ENCODE peak calls at places on chromosomes 11 and 22, in nine cellular contexts. T is A549, P is cardiac muscle cell, Q is spleen, J is Panc1, S is upper lobe of right lung, E is uterus, H is AG04450, K is heart left ventricle. B is an unnamed sample. For H3K9me3, the result is how much of the 10 kb centered on the place peaks cover.

GRCh38 chr11:11931461-11932055 is 76.9 kb downstream of the DKK3 start:
- DNase-seq in J (no peak), P (peak), Q (no peak), T (peak), S (no peak), K (no peak), H (peak), E (peak), B (no peak)

GRCh38 chr11:112167145-112167544 is at the start of gene TEX12:
- DNase-seq in H (no peak), P (no peak), S (no peak), J (no peak), E (no peak), T (no peak), Q (no peak), K (no peak), B (no peak)

GRCh38 chr11:95138448-95138847 is 48.8 kb downstream of the ENDOD1 start:
- DNase-seq in S (no peak), T (no peak), P (peak), J (no peak), H (no peak), E (no peak), Q (no peak), K (no peak), B (no peak)

GRCh38 chr22:39527481-39527961 is 5.0 kb downstream of the RPS19BP1 start:
- DNase-seq in Q (no peak), P (no peak), H (no peak), K (peak), E (no peak), J (no peak), T (no peak), S (no peak), B (no peak)

GRCh38 chr11:45247433-45247832 is 38.7 kb downstream of the SYT13 start:
- DNase-seq in P (peak), K (no peak), T (no peak), Q (no peak), H (no peak), E (no peak), J (no peak), S (no peak), B (no peak)

GRCh38 chr22:50009765-50010675 is 2.5 kb downstream of the IL17REL start:
- DNase-seq in J (no peak), S (peak), H (no peak), Q (no peak), P (no peak), E (no peak), K (no peak), T (no peak), B (no peak)

GRCh38 chr11:64290352-64290751 is 750 bp upstream of the KCNK4 start:
- DNase-seq in Q (no peak), S (no peak), J (no peak), T (no peak), P (no peak), K (no peak), H (no peak), E (no peak), B (no peak)

GRCh38 chr11:125519865-125520834 is 24.1 kb upstream of the FEZ1 start:
- DNase-seq in J (no peak), S (no peak), E (no peak), H (no peak), Q (no peak), T (no peak), P (no peak), K (no peak), B (no peak)

GRCh38 chr11:19976281-19976941 is 183.9 kb downstream of the DBX1 start:
- DNase-seq in E (no peak), Q (no peak), K (no peak), J (no peak), T (no peak), P (no peak), S (no peak), H (no peak), B (no peak)

GRCh38 chr22:44046485-44047141 is 22.5 kb downstream of the PARVB start:
- DNase-seq in T (no peak), H (no peak), K (peak), Q (no peak), P (no peak), J (no peak), E (no peak), S (no peak), B (no peak)

DNA sequence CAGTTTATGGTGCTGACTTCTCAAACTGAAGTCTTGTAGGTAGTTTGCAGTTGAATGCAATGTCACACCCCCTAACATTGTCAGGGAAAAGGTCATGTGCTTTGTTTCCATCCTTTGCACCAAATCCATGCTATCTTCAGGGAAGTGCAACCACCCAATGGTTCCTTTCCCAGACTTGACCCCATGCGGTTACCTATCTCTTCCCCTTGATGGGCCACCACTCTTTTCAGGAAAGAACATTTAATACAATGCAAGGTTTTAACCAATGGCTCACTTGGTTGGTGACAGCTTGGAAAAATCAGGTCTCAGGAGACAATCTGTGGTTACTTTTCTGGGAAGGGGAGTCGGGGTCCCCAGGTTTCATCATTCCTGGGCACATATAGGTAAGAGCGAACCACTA is 2.1 kb downstream of the ABTB2 start:
- DNase-seq in S (no peak), H (no peak), K (no peak), J (no peak), T (no peak), E (no peak), P (no peak), Q (no peak), B (no peak)
- H3K4me3 ChIP-seq in S (peak), H (peak), K (peak), J (peak), T (peak), E (peak), P (peak), Q (no peak), B (peak)

GRCh38 chr11:130396965-130397364 is 31.4 kb downstream of the ADAMTS8 start:
- DNase-seq in Q (no peak), P (no peak), T (no peak), E (no peak), S (no peak), H (no peak), K (no peak), J (no peak), B (no peak)
- H3K27ac ChIP-seq in Q (no peak), P (no peak), T (no peak), E (no peak), S (no peak), H (no peak), K (no peak), J (no peak), B (no peak)

DNA sequence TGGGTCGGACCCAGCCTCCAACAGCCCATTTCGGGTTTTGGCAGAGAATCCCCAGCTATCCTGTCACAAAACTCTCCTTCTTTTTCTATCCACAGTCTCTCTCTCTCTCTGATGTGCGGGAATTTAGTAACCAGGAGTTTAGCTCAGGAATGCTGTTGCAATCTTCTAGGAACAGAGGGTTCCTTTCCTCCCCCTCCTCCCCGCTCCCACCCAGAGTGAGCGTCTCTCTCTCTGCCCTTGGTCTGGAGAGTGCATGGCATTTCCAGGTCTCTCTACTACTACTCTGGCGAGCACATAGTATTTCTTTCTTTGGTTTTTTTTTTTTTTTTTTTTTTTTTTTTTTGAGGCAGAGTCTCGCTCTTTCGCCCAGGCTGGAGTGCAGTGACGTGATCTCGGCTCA is 17.7 kb downstream of the APIP start:
- DNase-seq in P (no peak), H (no peak), E (no peak), Q (no peak), K (no peak), J (no peak), T (no peak), S (no peak), B (no peak)
- H3K9me3 ChIP-seq in P (under half), H (under half), E (under half), Q (half or more), K (under half), J (under half), T (under half), S (under half), B (under half)

GRCh38 chr11:47256374-47256773 is 1.4 kb upstream of the NR1H3 start:
- DNase-seq in T (no peak), J (no peak), P (no peak), K (no peak), S (no peak), H (no peak), Q (peak), E (no peak), B (no peak)

GRCh38 chr11:47257178-47257517 is 648 bp upstream of the NR1H3 start:
- DNase-seq in K (no peak), H (no peak), P (no peak), E (no peak), T (no peak), J (no peak), S (no peak), Q (no peak), B (no peak)

GRCh38 chr11:47258317-47258902 is 614 bp downstream of the NR1H3 start:
- DNase-seq in P (peak), E (no peak), T (no peak), K (no peak), H (no peak), J (no peak), S (no peak), Q (peak), B (no peak)

GRCh38 chr11:47259178-47259977 is 1.6 kb downstream of the NR1H3 start:
- DNase-seq in Q (peak), S (no peak), K (no peak), T (peak), H (no peak), J (no peak), E (no peak), P (peak), B (no peak)

GRCh38 chr11:47257518-47258316 is at the start of gene NR1H3:
- DNase-seq in Q (peak), S (peak), T (peak), H (no peak), K (peak), P (peak), J (no peak), E (peak), B (peak)
- H3K4me3 ChIP-seq in Q (peak), S (peak), T (peak), H (peak), K (peak), P (no peak), J (peak), E (peak), B (peak)

DNA sequence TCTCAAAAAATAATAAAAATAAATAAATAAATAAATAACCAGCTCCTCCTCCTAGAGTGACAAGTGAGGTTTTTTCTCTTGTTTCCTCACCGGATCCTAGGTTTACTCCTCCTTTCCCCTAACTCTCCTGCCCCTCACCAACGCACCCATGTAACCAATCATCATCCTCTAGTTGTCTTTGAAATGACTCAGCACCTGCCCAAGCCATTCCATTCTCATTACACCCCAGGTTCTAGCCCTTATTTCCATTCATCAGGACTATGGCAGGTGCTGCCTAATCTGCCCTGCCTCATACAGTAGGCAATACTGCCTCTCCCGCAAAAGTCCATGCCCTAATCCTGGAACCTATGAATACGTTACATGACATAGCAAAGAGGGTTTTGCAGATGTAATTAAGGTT is 60.4 kb downstream of the BUD13 start:
- DNase-seq in Q (no peak), P (no peak), E (no peak), J (no peak), H (no peak), T (no peak), K (no peak), S (no peak), B (no peak)
- H3K27ac ChIP-seq in Q (no peak), P (no peak), E (no peak), J (no peak), H (no peak), T (no peak), K (no peak), S (no peak), B (no peak)

GRCh38 chr11:59403546-59403945 is 22.7 kb downstream of the OR5A2 start:
- DNase-seq in K (no peak), Q (no peak), S (no peak), J (no peak), E (no peak), H (no peak), T (no peak), P (no peak), B (no peak)

GRCh38 chr11:59401262-59401552 is 25.0 kb downstream of the OR5A2 start:
- DNase-seq in E (no peak), T (no peak), Q (no peak), K (no peak), J (no peak), H (no peak), P (no peak), S (no peak), B (no peak)

GRCh38 chr11:59400461-59401261 is 25.6 kb downstream of the OR5A2 start:
- DNase-seq in T (no peak), J (no peak), Q (no peak), P (no peak), E (no peak), H (no peak), K (no peak), S (no peak), B (no peak)
- H3K9me3 ChIP-seq in T (under half), J (under half), Q (under half), P (under half), E (under half), H (under half), K (under half), S (under half), B (under half)

DNA sequence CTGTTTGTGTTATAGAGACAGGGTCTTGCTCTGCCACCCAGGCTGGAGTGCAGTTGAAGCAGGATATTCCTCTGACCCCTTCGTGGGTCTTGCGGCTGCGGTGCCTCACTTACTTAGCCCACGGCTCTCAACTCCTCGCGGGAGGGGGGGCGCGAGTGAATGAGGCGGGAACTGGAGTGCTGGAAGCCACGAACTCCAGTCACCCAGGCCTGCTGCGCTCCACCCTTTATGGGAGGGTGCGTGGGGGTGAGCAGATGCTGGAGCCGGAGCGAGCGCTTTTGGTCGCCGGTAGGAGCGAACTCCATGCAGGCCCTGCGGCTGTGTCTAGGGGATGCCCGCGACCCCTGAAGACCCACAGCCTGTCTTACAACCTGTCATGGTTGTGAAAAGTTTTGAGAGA is 1.8 kb downstream of the C11orf54 start:
- DNase-seq in Q (peak), K (no peak), H (no peak), J (no peak), P (no peak), S (no peak), T (no peak), E (no peak), B (no peak)
- H3K4me3 ChIP-seq in Q (no peak), K (no peak), H (no peak), J (peak), P (no peak), S (no peak), T (peak), E (no peak), B (no peak)

DNA sequence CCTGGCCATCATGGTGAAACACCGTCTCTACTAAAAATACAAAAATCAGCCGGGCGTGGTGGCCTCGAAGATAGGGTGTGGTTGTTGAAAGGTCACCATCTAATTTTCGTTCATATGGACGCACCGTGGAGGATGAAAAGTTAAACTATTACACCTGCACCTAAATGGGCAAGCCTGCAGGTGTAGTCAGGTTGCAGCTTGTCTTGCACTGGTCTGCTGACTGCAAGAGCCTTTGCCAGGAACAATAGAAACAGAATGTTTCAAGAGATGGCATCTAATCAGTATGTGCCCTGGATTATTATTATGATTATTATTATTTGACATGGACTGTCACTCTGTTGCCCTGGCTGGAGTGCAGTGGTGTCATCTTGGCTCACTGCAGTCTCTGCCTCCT is 905 bp downstream of the NADSYN1 start:
- DNase-seq in T (no peak), H (no peak), S (no peak), E (no peak), K (no peak), Q (no peak), J (no peak), P (no peak), B (no peak)
- H3K27ac ChIP-seq in T (peak), H (no peak), S (no peak), E (no peak), K (peak), Q (no peak), J (peak), P (no peak), B (no peak)

GRCh38 chr11:120952503-120953229 is 71.2 kb upstream of the TBCEL start:
- DNase-seq in J (peak), K (peak), T (peak), Q (peak), H (peak), E (peak), P (peak), S (peak), B (no peak)

GRCh38 chr11:120954381-120954780 is 69.5 kb upstream of the TBCEL start:
- DNase-seq in Q (no peak), H (no peak), S (no peak), P (no peak), K (no peak), E (no peak), T (no peak), J (no peak), B (no peak)

GRCh38 chr11:120950880-120951279 is 73.0 kb upstream of the TBCEL start:
- DNase-seq in S (no peak), E (no peak), H (no peak), J (no peak), T (no peak), K (no peak), Q (no peak), P (no peak), B (no peak)

GRCh38 chr11:120956710-120957500 is 67.0 kb upstream of the TBCEL start:
- DNase-seq in Q (peak), H (no peak), P (no peak), K (no peak), S (no peak), J (no peak), E (no peak), T (no peak), B (no peak)

DNA sequence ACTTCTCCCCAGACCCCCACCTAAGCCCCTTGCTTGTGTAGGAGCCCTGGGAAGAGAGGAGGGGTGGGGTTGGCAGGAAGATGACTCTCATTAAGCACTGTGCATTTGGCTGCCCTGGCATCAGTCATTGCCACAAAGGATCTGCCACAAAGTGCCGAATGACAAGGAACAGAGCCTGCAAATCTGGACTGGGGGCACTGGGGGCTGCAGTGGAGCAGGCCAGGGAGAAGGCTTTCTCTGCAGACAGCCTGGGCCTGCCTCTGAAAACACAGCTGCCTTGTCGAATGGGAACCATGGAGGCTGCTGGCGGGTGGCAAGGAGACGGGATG is 70.7 kb upstream of the TBCEL start:
- DNase-seq in S (no peak), H (no peak), P (no peak), E (no peak), T (no peak), Q (no peak), J (no peak), K (no peak), B (no peak)
- H3K9me3 ChIP-seq in S (under half), H (under half), P (under half), E (under half), T (under half), Q (under half), J (under half), K (under half), B (under half)

B was measured in ascending aorta.